ENCODE peak calls at places on chromosomes 11 and 22, in nine cellular contexts. J is neuronal stem cell; O is Panc1; M is naive thymus-derived CD4-positive, alpha-beta T cell; F is fibroblast of mammary gland; E is A549; Y is pancreas; R is gastrocnemius medialis; P is HCT116. A is an unnamed sample.

GRCh38 chr11:99020324-99021225 is at the start of gene CNTN5:
- DNase-seq in M (no peak), J (peak; percentile 70), F (peak; percentile 7), O (no peak), R (no peak), P (no peak), Y (peak; percentile 18), E (peak; percentile 0), A (peak; percentile 1)

GRCh38 chr11:69842746-69843528 is 23.7 kb upstream of the FGF3 start:
- DNase-seq in F (no peak), P (no peak), Y (no peak), R (no peak), E (no peak), J (no peak), M (no peak), O (no peak), A (no peak)

GRCh38 chr11:116855413-116855812 is 18.0 kb upstream of the APOA1 start:
- DNase-seq in O (no peak), E (no peak), P (no peak), F (no peak), J (no peak), R (no peak), Y (no peak), M (no peak), A (no peak)

GRCh38 chr11:33642461-33643166 is 58.0 kb downstream of the C11orf91 start:
- DNase-seq in R (no peak), O (no peak), Y (no peak), F (no peak), E (no peak), M (no peak), J (no peak), P (peak; percentile 73), A (no peak)

GRCh38 chr11:61160487-61161189 is 588 bp downstream of the VPS37C start:
- DNase-seq in O (no peak), M (no peak), E (no peak), J (no peak), Y (no peak), F (peak; percentile 20), P (no peak), R (no peak), A (no peak)

GRCh38 chr22:41915783-41916493 is 1.1 kb upstream of the SHISA8 start:
- DNase-seq in O (no peak), F (no peak), R (no peak), M (no peak), Y (no peak), P (no peak), E (no peak), J (no peak), A (no peak)

GRCh38 chr22:27718186-27719032 is 83.1 kb downstream of the MN1 start:
- DNase-seq in O (peak; percentile 59), R (peak; percentile 78), Y (peak; percentile 18), J (no peak), M (no peak), E (peak; percentile 92), F (peak; percentile 97), P (peak; percentile 87), A (no peak)

GRCh38 chr11:16059332-16059731 is 297.0 kb downstream of the SOX6 start:
- DNase-seq in R (no peak), P (no peak), E (no peak), J (no peak), M (no peak), O (no peak), F (no peak), Y (no peak), A (no peak)

GRCh38 chr11:75480890-75481190 is 44.9 kb downstream of the GDPD5 start:
- DNase-seq in M (no peak), R (no peak), J (no peak), Y (no peak), F (no peak), O (no peak), P (no peak), E (no peak), A (no peak)

GRCh38 chr11:102347526-102348331 is 715 bp downstream of the BIRC2 start:
- DNase-seq in F (peak; percentile 41), Y (peak; percentile 34), E (no peak), R (no peak), J (peak; percentile 2), M (peak; percentile 41), P (no peak), O (no peak), A (peak; percentile 40)

GRCh38 chr11:2444301-2445106 is at the start of the genes KCNQ1 and TRPM5:
- DNase-seq in E (peak; percentile 59), M (peak; percentile 76), J (peak; percentile 48), O (no peak), P (peak; percentile 24), R (no peak), Y (peak; percentile 74), F (no peak), A (no peak)

GRCh38 chr11:123183391-123184099 is 11.5 kb downstream of the CLMP start:
- DNase-seq in E (no peak), P (no peak), Y (no peak), J (no peak), M (no peak), O (no peak), R (no peak), F (peak; percentile 72), A (no peak)

GRCh38 chr11:117300301-117300700 is 9.2 kb downstream of the BACE1-AS start:
- DNase-seq in O (no peak), E (no peak), R (no peak), J (peak; percentile 51), Y (peak; percentile 76), F (peak; percentile 15), P (no peak), M (no peak), A (no peak)

GRCh38 chr11:103013426-103013825 is 57.9 kb upstream of the MMP13 start:
- DNase-seq in F (no peak), M (no peak), Y (no peak), J (no peak), E (no peak), P (no peak), O (no peak), R (no peak), A (no peak)

GRCh38 chr22:21876486-21877176 is 9.2 kb upstream of the MAPK1 start:
- DNase-seq in R (no peak), O (no peak), F (peak; percentile 73), M (no peak), Y (no peak), E (no peak), P (no peak), J (no peak), A (no peak)

GRCh38 chr22:31635638-31636306 is 26.2 kb downstream of the PISD start:
- DNase-seq in M (no peak), O (no peak), E (no peak), R (no peak), P (no peak), F (no peak), Y (no peak), J (no peak), A (no peak)

GRCh38 chr22:31637938-31638618 is 23.9 kb downstream of the PISD start:
- DNase-seq in R (no peak), Y (no peak), F (peak; percentile 51), M (no peak), E (no peak), O (no peak), J (no peak), P (no peak), A (no peak)

GRCh38 chr22:31639640-31640039 is 22.4 kb downstream of the PISD start:
- DNase-seq in R (no peak), M (no peak), O (no peak), E (no peak), P (no peak), Y (no peak), J (no peak), F (no peak), A (no peak)

DNA sequence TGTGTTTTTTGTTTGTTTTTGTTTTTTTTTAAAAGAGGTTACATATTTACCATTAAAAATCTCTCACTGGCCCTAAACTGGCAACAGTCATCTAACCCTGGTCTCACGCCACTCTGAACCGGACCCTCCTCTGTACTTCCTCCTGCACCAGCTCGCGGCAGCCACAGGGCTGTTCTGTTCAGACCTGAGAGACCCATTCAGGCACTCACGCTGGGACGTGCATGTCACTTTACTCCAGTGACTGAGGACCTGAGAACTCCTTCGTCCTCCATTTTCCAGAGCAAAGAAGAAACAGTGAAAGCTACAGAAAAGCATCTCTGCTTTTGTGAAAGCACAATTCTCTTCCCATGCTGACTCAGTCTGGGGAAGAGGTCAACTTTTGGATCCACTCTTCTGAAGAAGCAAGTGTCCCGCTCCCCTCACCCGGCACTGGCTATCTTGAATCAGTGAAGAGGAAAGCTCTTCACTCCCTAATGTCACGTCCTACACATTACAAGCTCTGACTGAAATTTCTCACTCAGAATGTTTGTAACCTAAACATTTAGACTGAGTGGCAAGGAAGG is 24.6 kb downstream of the PISD start:
- DNase-seq in J (no peak), R (no peak), E (no peak), F (peak; percentile 28), O (no peak), M (no peak), Y (no peak), P (no peak), A (no peak)
- H3K4me3 ChIP-seq in J (no peak overlapping the region), R (no peak overlapping the region), E (no peak overlapping the region), F (no peak overlapping the region), O (no peak overlapping the region), M (no peak overlapping the region), Y (no peak overlapping the region), P (no peak overlapping the region), A (no peak overlapping the region)

DNA sequence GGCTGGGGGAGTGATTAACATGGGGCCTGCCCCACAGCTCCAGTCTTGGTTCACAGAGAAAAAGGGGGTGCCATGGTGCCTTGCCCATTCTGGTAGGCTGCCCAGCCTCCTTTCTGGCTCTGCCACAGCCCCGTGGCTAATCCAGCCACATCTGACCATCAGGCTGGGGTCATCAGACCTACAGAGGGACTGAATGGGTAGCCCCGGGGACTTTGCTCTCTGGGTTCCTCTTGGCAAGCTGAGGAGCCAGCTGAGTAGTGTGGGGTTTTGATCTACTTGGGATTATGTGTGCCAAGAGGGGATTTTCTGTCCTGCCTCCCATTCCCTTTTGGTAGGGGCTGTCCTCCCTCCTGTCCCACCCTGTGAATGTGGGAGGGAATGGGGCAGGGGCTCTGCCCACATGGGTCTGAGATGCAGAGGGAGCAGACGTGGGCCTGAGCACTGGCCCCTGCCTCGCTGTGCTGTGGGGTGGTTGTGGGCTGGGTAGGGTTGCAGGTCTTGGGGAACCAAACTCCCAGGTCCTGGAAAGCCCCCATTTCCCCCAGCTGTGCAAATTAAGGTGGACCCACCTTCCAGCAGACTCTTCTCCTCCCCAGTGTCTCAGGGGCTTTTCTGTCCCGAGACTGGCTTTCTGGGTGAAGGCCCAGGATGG is 32.0 kb downstream of the CD82 start:
- DNase-seq in R (no peak), P (no peak), O (no peak), E (no peak), F (no peak), M (no peak), Y (no peak), J (no peak), A (no peak)
- H3K4me3 ChIP-seq in R (no peak overlapping the region), P (no peak overlapping the region), O (no peak overlapping the region), E (no peak overlapping the region), F (no peak overlapping the region), M (peak overlapping the region; percentile 54), Y (no peak overlapping the region), J (no peak overlapping the region), A (no peak overlapping the region)

GRCh38 chr11:19953909-19954308 is 206.4 kb downstream of the DBX1 start:
- DNase-seq in E (peak; percentile 64), J (no peak), F (peak; percentile 88), P (peak; percentile 24), O (no peak), R (no peak), M (no peak), Y (peak; percentile 39), A (no peak)
- H3K4me3 ChIP-seq in E (no peak overlapping the region), J (no peak overlapping the region), F (no peak overlapping the region), P (no peak overlapping the region), O (no peak overlapping the region), R (no peak overlapping the region), M (no peak overlapping the region), Y (no peak overlapping the region), A (no peak overlapping the region)

GRCh38 chr11:65132238-65132987 is 1.9 kb downstream of the SYVN1 start:
- DNase-seq in Y (peak; percentile 9), R (no peak), F (no peak), M (no peak), P (no peak), O (no peak), E (no peak), J (no peak), A (no peak)
- H3K4me3 ChIP-seq in Y (peak overlapping the region; percentile 70), R (no peak overlapping the region), F (no peak overlapping the region), M (no peak overlapping the region), P (peak overlapping the region; percentile 81), O (no peak overlapping the region), E (no peak overlapping the region), J (peak overlapping the region; percentile 79), A (no peak overlapping the region)

A was measured in Jurkat, Clone E6-1.